ENCODE peak calls at places on chromosomes 7 and 10, in seven cellular contexts. W is cardiac muscle cell; Q is right lobe of liver; A is CD8-positive, alpha-beta memory T cell; S is AG04449; G is activated CD4-positive, alpha-beta T cell treated with anti-CD3 and anti-CD28 coated beads, Interleukin-2, amount 50 U/mL, for 48 hours; X is tibial nerve. O is an unnamed sample.

GRCh38 chr10:21978191-21978862 is 25.2 kb downstream of the DNAJC1 start:
- DNase-seq in X (no peak), S (no peak), A (no peak), Q (no peak), G (no peak), W (no peak), O (no peak)

GRCh38 chr10:51137741-51138529 is 63.6 kb downstream of the PRKG1 start:
- DNase-seq in W (no peak), X (no peak), S (no peak), A (no peak), Q (no peak), G (no peak), O (no peak)

GRCh38 chr7:55570939-55571338 is 1.4 kb downstream of the VOPP1 start:
- DNase-seq in A (no peak), Q (no peak), W (no peak), X (no peak), G (no peak), S (no peak), O (no peak)

GRCh38 chr10:97916586-97916985 is 66.9 kb downstream of the GOLGA7B start:
- DNase-seq in W (no peak), Q (no peak), S (no peak), G (no peak), A (no peak), X (peak; percentile 44), O (no peak)

GRCh38 chr7:129053938-129054437 is 923 bp downstream of the TNPO3 start:
- DNase-seq in S (no peak), G (no peak), A (no peak), W (no peak), X (no peak), Q (no peak), O (no peak)

GRCh38 chr7:114663502-114663901 is 248.9 kb downstream of the FOXP2 start:
- DNase-seq in Q (no peak), W (peak; percentile 54), G (no peak), A (no peak), X (no peak), S (no peak), O (no peak)

GRCh38 chr7:81594767-81595166 is 175.1 kb downstream of the HGF start:
- DNase-seq in A (no peak), Q (no peak), G (no peak), S (no peak), X (no peak), W (no peak), O (no peak)

GRCh38 chr7:133550145-133550544 is 297.3 kb downstream of the EXOC4 start:
- DNase-seq in A (no peak), W (no peak), X (no peak), Q (no peak), G (no peak), S (no peak), O (no peak)

GRCh38 chr7:79050592-79050991 is 402.9 kb downstream of the MAGI2 start:
- DNase-seq in S (no peak), W (no peak), X (no peak), Q (no peak), G (no peak), A (no peak), O (no peak)